ENCODE peak calls at places on chromosomes 1 and 21, in five cellular contexts. U is D341Med, E is T follicular helper cell, S is EH, P is AG04449. X is an unnamed sample.

GRCh38 chr21:46605759-46606426 is 1.0 kb upstream of the S100B start:
- DNase-seq in S (no peak), E (no peak), U (no peak), P (no peak), X (peak; percentile 72)

GRCh38 chr1:66271904-66272254 is 262.1 kb upstream of the SGIP1 start:
- DNase-seq in U (peak; percentile 25), P (no peak), E (no peak), S (peak; percentile 85), X (no peak)

GRCh38 chr21:34995979-34996303 is 53.2 kb downstream of the RUNX1 start:
- DNase-seq in E (no peak), P (no peak), U (no peak), S (no peak), X (no peak)

GRCh38 chr1:65165269-65166002 is 17.4 kb downstream of the AK4 start:
- DNase-seq in P (no peak), E (no peak), S (no peak), U (no peak), X (peak; percentile 36)

GRCh38 chr21:46532080-46532479 is 72.8 kb downstream of the S100B start:
- DNase-seq in S (no peak), E (no peak), U (no peak), P (no peak), X (no peak)

GRCh38 chr1:180033387-180033786 is 78.8 kb downstream of the CEP350 start:
- DNase-seq in E (no peak), U (no peak), P (no peak), S (peak; percentile 21), X (no peak)

GRCh38 chr1:172588296-172589291 is 55.6 kb downstream of the SUCO start:
- DNase-seq in U (no peak), E (no peak), P (peak; percentile 38), S (peak; percentile 88), X (no peak)

GRCh38 chr21:19228241-19228640 is 824.7 kb upstream of the TMPRSS15 start:
- DNase-seq in E (no peak), P (no peak), S (no peak), U (no peak), X (no peak)

GRCh38 chr21:25647632-25648031 is 8.6 kb downstream of the JAM2 start:
- DNase-seq in P (no peak), S (no peak), U (no peak), E (no peak), X (no peak)

GRCh38 chr1:188228623-188229022 is 1399.9 kb downstream of the PLA2G4A start:
- DNase-seq in E (no peak), S (no peak), P (no peak), U (no peak), X (no peak)

GRCh38 chr1:100613817-100614559 is 76.0 kb downstream of the GPR88 start:
- DNase-seq in E (no peak), S (no peak), P (no peak), U (no peak), X (no peak)

GRCh38 chr1:26079178-26079563 is 11.7 kb upstream of the TRIM63 start:
- DNase-seq in E (no peak), S (no peak), U (no peak), P (no peak), X (no peak)

GRCh38 chr1:201939271-201939973 is 6.9 kb downstream of the LMOD1 start:
- DNase-seq in U (no peak), P (no peak), S (no peak), E (no peak), X (no peak)

GRCh38 chr1:172070055-172070454 is 228.8 kb downstream of the DNM3 start:
- DNase-seq in P (no peak), U (no peak), E (no peak), S (no peak), X (no peak)

GRCh38 chr1:225888289-225888897 is 553 bp downstream of the LEFTY1 start:
- DNase-seq in P (no peak), S (no peak), E (no peak), U (no peak), X (no peak)

GRCh38 chr1:41418868-41419583 is 57.8 kb downstream of the FOXO6 start:
- DNase-seq in S (peak; percentile 93), E (no peak), U (no peak), P (peak; percentile 37), X (no peak)

GRCh38 chr1:244053831-244054230 is 2.7 kb downstream of the ZBTB18 start:
- DNase-seq in E (no peak), U (no peak), P (no peak), S (no peak), X (no peak)

GRCh38 chr1:55823521-55824296 is 608.5 kb upstream of the USP24 start:
- DNase-seq in S (peak; percentile 77), E (no peak), P (no peak), U (no peak), X (no peak)

GRCh38 chr1:93619507-93620168 is 62.0 kb downstream of the BCAR3 start:
- DNase-seq in U (peak; percentile 48), S (no peak), P (no peak), E (no peak), X (no peak)

GRCh38 chr1:234849824-234850223 is 239.8 kb upstream of the IRF2BP2 start:
- DNase-seq in E (no peak), P (no peak), S (no peak), U (no peak), X (no peak)

GRCh38 chr1:43962324-43962723 is 7.5 kb upstream of the DPH2 start:
- DNase-seq in P (no peak), U (no peak), E (no peak), S (no peak), X (no peak)

GRCh38 chr1:198657550-198658064 is 18.8 kb downstream of the PTPRC start:
- DNase-seq in U (no peak), S (peak; percentile 99), P (peak; percentile 99), E (no peak), X (no peak)

GRCh38 chr1:156870734-156871133 is 10.1 kb downstream of the NTRK1 start:
- DNase-seq in P (peak; percentile 67), U (no peak), E (no peak), S (peak; percentile 86), X (no peak)

GRCh38 chr1:90717665-90718410 is 736 bp upstream of the BARHL2 start:
- DNase-seq in U (peak; percentile 92), S (no peak), P (no peak), E (no peak), X (peak; percentile 44)

GRCh38 chr1:1430114-1430982 is 5.1 kb upstream of the VWA1 start:
- DNase-seq in S (peak; percentile 44), E (no peak), P (no peak), U (peak; percentile 79), X (peak; percentile 22)

GRCh38 chr1:104780470-104781078 is 1030.9 kb downstream of the AMY1C start:
- DNase-seq in E (no peak), P (no peak), S (peak; percentile 21), U (peak; percentile 41), X (peak; percentile 56)

GRCh38 chr21:45756669-45757068 is 113.1 kb downstream of the PCBP3 start:
- DNase-seq in S (no peak), P (no peak), U (no peak), E (no peak), X (no peak)

GRCh38 chr1:182146286-182146685 is 84.8 kb upstream of the ZNF648 start:
- DNase-seq in E (no peak), U (no peak), S (no peak), P (no peak), X (no peak)

GRCh38 chr1:172146149-172146850 is 274.2 kb upstream of the C1orf105 start:
- DNase-seq in S (no peak), E (no peak), U (no peak), P (no peak), X (no peak)

GRCh38 chr1:154384650-154385557 is 20.2 kb upstream of the IL6R start:
- DNase-seq in U (no peak), E (no peak), P (no peak), S (no peak), X (no peak)

X was measured in GM20000.